ENCODE peak calls at places on chromosomes 4 and X, in ten cellular contexts. One of them, this sample, is unnamed.

GRCh38 chr4:128853741-128854140 is 44.2 kb downstream of the JADE1 start:
- DNase-seq in endothelial cell: no peak
- DNase-seq in GM23338: no peak
- DNase-seq in kidney epithelial cell: no peak
- DNase-seq in Calu3: no peak
- DNase-seq in WTC11: no peak
- DNase-seq in AG09309: no peak
- DNase-seq in chondrocyte: no peak
- DNase-seq in fibroblast of the aortic adventitia: no peak
- DNase-seq in bronchial epithelial cell: no peak
- DNase-seq in this sample: no peak

GRCh38 chr4:78923459-78924312 is 15.6 kb downstream of the PAQR3 start:
- DNase-seq in endothelial cell: no peak
- DNase-seq in GM23338: no peak
- DNase-seq in kidney epithelial cell: no peak
- DNase-seq in Calu3: no peak
- DNase-seq in WTC11: no peak
- DNase-seq in AG09309: no peak
- DNase-seq in chondrocyte: no peak
- DNase-seq in fibroblast of the aortic adventitia: no peak
- DNase-seq in bronchial epithelial cell: peak
- DNase-seq in this sample: no peak

GRCh38 chr4:27381806-27382205 is 521.2 kb downstream of the STIM2 start:
- DNase-seq in endothelial cell: no peak
- DNase-seq in GM23338: no peak
- DNase-seq in kidney epithelial cell: no peak
- DNase-seq in Calu3: no peak
- DNase-seq in WTC11: no peak
- DNase-seq in AG09309: no peak
- DNase-seq in chondrocyte: no peak
- DNase-seq in fibroblast of the aortic adventitia: peak
- DNase-seq in bronchial epithelial cell: peak
- DNase-seq in this sample: no peak

GRCh38 chrX:121649414-121649813 is 602.0 kb downstream of the GLUD2 start:
- DNase-seq in endothelial cell: no peak
- DNase-seq in GM23338: no peak
- DNase-seq in kidney epithelial cell: no peak
- DNase-seq in Calu3: no peak
- DNase-seq in WTC11: no peak
- DNase-seq in AG09309: no peak
- DNase-seq in chondrocyte: no peak
- DNase-seq in fibroblast of the aortic adventitia: no peak
- DNase-seq in bronchial epithelial cell: no peak
- DNase-seq in this sample: peak

GRCh38 chr4:76998251-76998901 is 48.8 kb downstream of the SEPTIN11 start:
- DNase-seq in endothelial cell: no peak
- DNase-seq in GM23338: no peak
- DNase-seq in kidney epithelial cell: no peak
- DNase-seq in Calu3: no peak
- DNase-seq in WTC11: no peak
- DNase-seq in AG09309: no peak
- DNase-seq in chondrocyte: no peak
- DNase-seq in fibroblast of the aortic adventitia: peak
- DNase-seq in bronchial epithelial cell: no peak
- DNase-seq in this sample: no peak

GRCh38 chr4:54539500-54540029 is 118.2 kb upstream of the KIT start:
- DNase-seq in endothelial cell: peak
- DNase-seq in GM23338: peak
- DNase-seq in kidney epithelial cell: peak
- DNase-seq in Calu3: peak
- DNase-seq in WTC11: peak
- DNase-seq in AG09309: no peak
- DNase-seq in chondrocyte: no peak
- DNase-seq in fibroblast of the aortic adventitia: no peak
- DNase-seq in bronchial epithelial cell: no peak
- DNase-seq in this sample: peak

GRCh38 chrX:19829817-19830216 is 57.6 kb downstream of the SH3KBP1 start:
- DNase-seq in endothelial cell: no peak
- DNase-seq in GM23338: no peak
- DNase-seq in kidney epithelial cell: no peak
- DNase-seq in Calu3: no peak
- DNase-seq in WTC11: no peak
- DNase-seq in AG09309: no peak
- DNase-seq in chondrocyte: no peak
- DNase-seq in fibroblast of the aortic adventitia: no peak
- DNase-seq in bronchial epithelial cell: no peak
- DNase-seq in this sample: no peak

GRCh38 chr4:37748546-37748945 is 62.4 kb upstream of the RELL1 start:
- DNase-seq in endothelial cell: no peak
- DNase-seq in GM23338: no peak
- DNase-seq in kidney epithelial cell: no peak
- DNase-seq in Calu3: no peak
- DNase-seq in WTC11: no peak
- DNase-seq in AG09309: no peak
- DNase-seq in chondrocyte: no peak
- DNase-seq in fibroblast of the aortic adventitia: no peak
- DNase-seq in bronchial epithelial cell: no peak
- DNase-seq in this sample: no peak

GRCh38 chr4:16496501-16496900 is 270.2 kb upstream of the TAPT1 start:
- DNase-seq in endothelial cell: no peak
- DNase-seq in GM23338: no peak
- DNase-seq in kidney epithelial cell: peak
- DNase-seq in Calu3: no peak
- DNase-seq in WTC11: no peak
- DNase-seq in AG09309: peak
- DNase-seq in chondrocyte: no peak
- DNase-seq in fibroblast of the aortic adventitia: peak
- DNase-seq in bronchial epithelial cell: peak
- DNase-seq in this sample: no peak

GRCh38 chr4:17111959-17112659 is 213.7 kb upstream of the LDB2 start:
- DNase-seq in endothelial cell: peak
- DNase-seq in GM23338: peak
- DNase-seq in kidney epithelial cell: no peak
- DNase-seq in Calu3: peak
- DNase-seq in WTC11: peak
- DNase-seq in AG09309: no peak
- DNase-seq in chondrocyte: no peak
- DNase-seq in fibroblast of the aortic adventitia: no peak
- DNase-seq in bronchial epithelial cell: no peak
- DNase-seq in this sample: peak

GRCh38 chrX:85907316-85907715 is 140.0 kb downstream of the CHM start:
- DNase-seq in endothelial cell: no peak
- DNase-seq in GM23338: no peak
- DNase-seq in kidney epithelial cell: no peak
- DNase-seq in Calu3: no peak
- DNase-seq in WTC11: no peak
- DNase-seq in AG09309: no peak
- DNase-seq in chondrocyte: no peak
- DNase-seq in fibroblast of the aortic adventitia: no peak
- DNase-seq in bronchial epithelial cell: no peak
- DNase-seq in this sample: no peak

GRCh38 chr4:4260185-4260751 is 12.2 kb upstream of the TMEM128 start:
- DNase-seq in endothelial cell: no peak
- DNase-seq in GM23338: peak
- DNase-seq in kidney epithelial cell: no peak
- DNase-seq in Calu3: no peak
- DNase-seq in WTC11: no peak
- DNase-seq in AG09309: peak
- DNase-seq in chondrocyte: no peak
- DNase-seq in fibroblast of the aortic adventitia: peak
- DNase-seq in bronchial epithelial cell: peak
- DNase-seq in this sample: peak
- TF ChIP-seq CTCF in endothelial cell: no peak
- TF ChIP-seq CTCF in GM23338: peak
- TF ChIP-seq CTCF in kidney epithelial cell: peak
- TF ChIP-seq CTCF in Calu3: no peak
- TF ChIP-seq CTCF in WTC11: no peak
- TF ChIP-seq CTCF in AG09309: peak
- TF ChIP-seq CTCF in chondrocyte: peak
- TF ChIP-seq CTCF in fibroblast of the aortic adventitia: peak
- TF ChIP-seq CTCF in bronchial epithelial cell: peak
- TF ChIP-seq CTCF in this sample: no peak

GRCh38 chrX:12378263-12378662 is 240.0 kb downstream of the FRMPD4 start:
- DNase-seq in endothelial cell: no peak
- DNase-seq in GM23338: no peak
- DNase-seq in kidney epithelial cell: no peak
- DNase-seq in Calu3: no peak
- DNase-seq in WTC11: no peak
- DNase-seq in AG09309: no peak
- DNase-seq in chondrocyte: no peak
- DNase-seq in fibroblast of the aortic adventitia: no peak
- DNase-seq in bronchial epithelial cell: no peak
- DNase-seq in this sample: no peak

GRCh38 chrX:12378706-12379105 is 240.4 kb downstream of the FRMPD4 start:
- DNase-seq in endothelial cell: no peak
- DNase-seq in GM23338: no peak
- DNase-seq in kidney epithelial cell: no peak
- DNase-seq in Calu3: no peak
- DNase-seq in WTC11: no peak
- DNase-seq in AG09309: no peak
- DNase-seq in chondrocyte: no peak
- DNase-seq in fibroblast of the aortic adventitia: no peak
- DNase-seq in bronchial epithelial cell: no peak
- DNase-seq in this sample: no peak

GRCh38 chrX:12379666-12380065 is 241.4 kb downstream of the FRMPD4 start:
- DNase-seq in endothelial cell: no peak
- DNase-seq in GM23338: no peak
- DNase-seq in kidney epithelial cell: no peak
- DNase-seq in Calu3: no peak
- DNase-seq in WTC11: no peak
- DNase-seq in AG09309: no peak
- DNase-seq in chondrocyte: no peak
- DNase-seq in fibroblast of the aortic adventitia: peak
- DNase-seq in bronchial epithelial cell: peak
- DNase-seq in this sample: no peak

GRCh38 chrX:12383196-12383595 is 244.9 kb downstream of the FRMPD4 start:
- DNase-seq in endothelial cell: no peak
- DNase-seq in GM23338: peak
- DNase-seq in kidney epithelial cell: no peak
- DNase-seq in Calu3: no peak
- DNase-seq in WTC11: peak
- DNase-seq in AG09309: no peak
- DNase-seq in chondrocyte: no peak
- DNase-seq in fibroblast of the aortic adventitia: no peak
- DNase-seq in bronchial epithelial cell: no peak
- DNase-seq in this sample: no peak
- TF ChIP-seq CTCF in endothelial cell: no peak
- TF ChIP-seq CTCF in GM23338: peak
- TF ChIP-seq CTCF in kidney epithelial cell: peak
- TF ChIP-seq CTCF in Calu3: no peak
- TF ChIP-seq CTCF in WTC11: no peak
- TF ChIP-seq CTCF in AG09309: peak
- TF ChIP-seq CTCF in chondrocyte: peak
- TF ChIP-seq CTCF in fibroblast of the aortic adventitia: peak
- TF ChIP-seq CTCF in bronchial epithelial cell: peak
- TF ChIP-seq CTCF in this sample: no peak

DNA sequence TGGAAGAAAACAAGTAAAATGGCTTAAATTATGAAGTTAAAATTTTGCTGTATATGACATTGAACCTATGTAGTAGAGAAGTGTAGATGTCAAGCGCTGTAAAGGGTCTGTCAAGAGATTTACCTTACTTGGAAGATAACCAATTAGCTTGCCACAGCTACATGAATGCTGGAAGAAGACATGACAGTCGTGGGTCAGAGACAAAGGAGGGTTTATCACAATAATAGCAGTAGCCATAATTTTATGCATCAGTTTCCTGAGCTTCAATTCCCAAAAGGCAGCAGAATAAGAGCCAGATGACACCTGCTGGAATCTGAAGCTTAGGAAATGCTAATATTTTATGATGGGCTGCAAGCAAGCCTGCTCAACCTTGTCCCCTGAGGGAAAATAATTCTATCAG is 293.0 kb downstream of the PRDM5 start:
- DNase-seq in endothelial cell: no peak
- DNase-seq in GM23338: no peak
- DNase-seq in kidney epithelial cell: no peak
- DNase-seq in Calu3: no peak
- DNase-seq in WTC11: no peak
- DNase-seq in AG09309: no peak
- DNase-seq in chondrocyte: no peak
- DNase-seq in fibroblast of the aortic adventitia: no peak
- DNase-seq in bronchial epithelial cell: no peak
- DNase-seq in this sample: no peak
- TF ChIP-seq CTCF in endothelial cell: no peak
- TF ChIP-seq CTCF in GM23338: no peak
- TF ChIP-seq CTCF in kidney epithelial cell: no peak
- TF ChIP-seq CTCF in Calu3: no peak
- TF ChIP-seq CTCF in WTC11: no peak
- TF ChIP-seq CTCF in AG09309: no peak
- TF ChIP-seq CTCF in chondrocyte: no peak
- TF ChIP-seq CTCF in fibroblast of the aortic adventitia: no peak
- TF ChIP-seq CTCF in bronchial epithelial cell: no peak
- TF ChIP-seq CTCF in this sample: no peak

GRCh38 chr4:109719604-109720003 is 10.3 kb downstream of the PLA2G12A start:
- DNase-seq in endothelial cell: no peak
- DNase-seq in GM23338: no peak
- DNase-seq in kidney epithelial cell: no peak
- DNase-seq in Calu3: no peak
- DNase-seq in WTC11: no peak
- DNase-seq in AG09309: no peak
- DNase-seq in chondrocyte: no peak
- DNase-seq in fibroblast of the aortic adventitia: no peak
- DNase-seq in bronchial epithelial cell: no peak
- DNase-seq in this sample: no peak
- TF ChIP-seq CTCF in endothelial cell: no peak
- TF ChIP-seq CTCF in GM23338: no peak
- TF ChIP-seq CTCF in kidney epithelial cell: no peak
- TF ChIP-seq CTCF in Calu3: no peak
- TF ChIP-seq CTCF in WTC11: no peak
- TF ChIP-seq CTCF in AG09309: no peak
- TF ChIP-seq CTCF in chondrocyte: no peak
- TF ChIP-seq CTCF in fibroblast of the aortic adventitia: no peak
- TF ChIP-seq CTCF in bronchial epithelial cell: no peak
- TF ChIP-seq CTCF in this sample: no peak

This sample was measured in GM13976.